ENCODE peak calls at places on chromosomes 6 and 20, in four cellular contexts. F is left cardiac atrium; N is substantia nigra; M is activated CD4-positive, alpha-beta T cell treated with anti-CD3 and anti-CD28 coated beads, Interleukin-2, amount 50 U/mL, for 1 hour. U is an unnamed sample.

GRCh38 chr6:166588691-166589333 is 2.3 kb upstream of the RAMACL start:
- DNase-seq in F (no peak), N (no peak), M (no peak), U (no peak)

GRCh38 chr6:166675736-166676135 is 48.7 kb upstream of the RPS6KA2 start:
- DNase-seq in F (no peak), N (no peak), M (no peak), U (no peak)

GRCh38 chr6:20182926-20183521 is 29.2 kb downstream of the MBOAT1 start:
- DNase-seq in F (peak), N (no peak), M (no peak), U (no peak)

GRCh38 chr20:51547951-51548350 is 5.4 kb upstream of the NFATC2 start:
- DNase-seq in F (no peak), N (no peak), M (no peak), U (no peak)

GRCh38 chr6:6723792-6724318 is 135.3 kb downstream of the LY86 start:
- DNase-seq in F (no peak), N (no peak), M (no peak), U (peak)

GRCh38 chr6:150156460-150156859 is 13.6 kb downstream of the PPP1R14C start:
- DNase-seq in F (no peak), N (no peak), M (no peak), U (no peak)

GRCh38 chr6:98137391-98137790 is 697.0 kb upstream of the POU3F2 start:
- DNase-seq in F (no peak), N (no peak), M (no peak), U (no peak)

GRCh38 chr6:9254251-9254650 is 818.9 kb upstream of the SLC35B3 start:
- DNase-seq in F (no peak), N (no peak), M (no peak), U (no peak)

GRCh38 chr20:64145458-64146300 is 18.6 kb upstream of the MYT1 start:
- DNase-seq in F (no peak), N (no peak), M (no peak), U (no peak)

GRCh38 chr6:54068694-54069093 is 42.5 kb upstream of the MLIP start:
- DNase-seq in F (no peak), N (no peak), M (no peak), U (no peak)

GRCh38 chr20:309841-310644 is 12.7 kb downstream of the ZCCHC3 start:
- DNase-seq in F (peak), N (peak), M (peak), U (peak)

GRCh38 chr20:43830883-43831282 is 83.8 kb upstream of the TOX2 start:
- DNase-seq in F (no peak), N (no peak), M (no peak), U (no peak)

GRCh38 chr6:152529364-152529763 is 107.8 kb downstream of the SYNE1 start:
- DNase-seq in F (no peak), N (no peak), M (no peak), U (no peak)

GRCh38 chr20:22810626-22811559 is 224.2 kb upstream of the SSTR4 start:
- DNase-seq in F (no peak), N (no peak), M (no peak), U (no peak)

GRCh38 chr6:57013501-57013900 is 33.0 kb upstream of the KIAA1586 start:
- DNase-seq in F (no peak), N (no peak), M (no peak), U (no peak)

GRCh38 chr6:22892452-22892851 is 323.1 kb downstream of the HDGFL1 start:
- DNase-seq in F (no peak), N (no peak), M (no peak), U (no peak)

GRCh38 chr20:31760457-31761240 is 21.6 kb downstream of the TPX2 start:
- DNase-seq in F (no peak), N (no peak), M (no peak), U (no peak)

GRCh38 chr20:59456342-59457132 is 147.8 kb upstream of the PHACTR3 start:
- DNase-seq in F (no peak), N (no peak), M (no peak), U (no peak)

GRCh38 chr6:10528170-10528981 is 7.2 kb downstream of the GCNT2 start:
- DNase-seq in F (no peak), N (no peak), M (no peak), U (no peak)

GRCh38 chr6:117205876-117206275 is 59.5 kb upstream of the VGLL2 start:
- DNase-seq in F (no peak), N (no peak), M (no peak), U (no peak)

GRCh38 chr20:55882922-55883321 is 122.4 kb downstream of the CBLN4 start:
- DNase-seq in F (no peak), N (no peak), M (no peak), U (no peak)

GRCh38 chr6:73121421-73121993 is 103.8 kb downstream of the KHDC1L start:
- DNase-seq in F (no peak), N (no peak), M (no peak), U (no peak)